ENCODE peak calls at places on chromosomes 12 and 14, in six cellular contexts. W, G, A, C, R and X are unnamed samples. For H3K4me1, the result is how much of the 10 kb centered on the place peaks cover.

GRCh38 chr12:120598674-120599463 is 17.7 kb upstream of the POP5 start:
- DNase-seq in W (peak), G (peak), C (peak), A (no peak), R (no peak), X (no peak)

GRCh38 chr14:91283666-91284065 is 39.2 kb upstream of the GPR68 start:
- DNase-seq in G (no peak), A (no peak), W (peak), C (no peak), R (no peak), X (no peak)

GRCh38 chr12:168763-169525 is 45.0 kb downstream of the SLC6A12 start:
- DNase-seq in G (no peak), A (no peak), R (no peak), C (no peak), W (peak), X (peak)

GRCh38 chr12:5565933-5566632 is 134.2 kb downstream of the NTF3 start:
- DNase-seq in R (no peak), G (no peak), A (no peak), C (no peak), W (peak), X (peak)

GRCh38 chr14:58796636-58797429 is 159.1 kb downstream of the DACT1 start:
- DNase-seq in C (no peak), R (peak), G (peak), W (no peak), A (no peak), X (no peak)

GRCh38 chr14:26984318-26985177 is 386.7 kb upstream of the NOVA1 start:
- DNase-seq in C (peak), W (peak), A (peak), G (peak), R (peak), X (peak)

GRCh38 chr14:99236386-99237133 is 35.4 kb downstream of the BCL11B start:
- DNase-seq in G (no peak), R (no peak), C (no peak), W (no peak), A (no peak), X (no peak)

GRCh38 chr12:47100146-47100545 is 20.4 kb upstream of the AMIGO2 start:
- DNase-seq in C (no peak), W (peak), G (no peak), A (no peak), R (no peak), X (no peak)

GRCh38 chr12:23415180-23415579 is 534.3 kb downstream of the SOX5 start:
- DNase-seq in R (no peak), G (no peak), A (no peak), W (no peak), C (no peak), X (no peak)

GRCh38 chr14:24774167-24774915 is 140.4 kb upstream of the GZMB start:
- DNase-seq in A (no peak), C (no peak), R (no peak), W (no peak), G (no peak), X (no peak)

GRCh38 chr14:24780278-24780677 is 146.3 kb upstream of the GZMB start:
- DNase-seq in R (no peak), A (no peak), W (no peak), C (no peak), G (no peak), X (no peak)

GRCh38 chr14:24775919-24776318 is 141.9 kb upstream of the GZMB start:
- DNase-seq in R (no peak), G (no peak), W (peak), A (no peak), C (no peak), X (no peak)

GRCh38 chr14:24777678-24778077 is 143.7 kb upstream of the GZMB start:
- DNase-seq in W (no peak), G (no peak), A (no peak), R (no peak), C (no peak), X (no peak)
- H3K9ac ChIP-seq in W (no peak), G (no peak), A (no peak), R (no peak), C (no peak), X (no peak)

GRCh38 chr12:128794661-128795529 is 28.9 kb downstream of the SLC15A4 start:
- DNase-seq in C (no peak), W (no peak), A (no peak), R (no peak), G (no peak), X (no peak)
- H3K4me3 ChIP-seq in C (no peak), W (no peak), A (no peak), R (no peak), G (no peak), X (no peak)

GRCh38 chr12:98446716-98447115 is 68.7 kb upstream of the TMPO start:
- DNase-seq in A (no peak), W (peak), C (no peak), G (peak), R (no peak), X (peak)
- H3K4me1 ChIP-seq in A (under half), W (under half), C (under half), G (under half), R (under half), X (under half)

GRCh38 chr12:94870511-94870910 is 133.0 kb downstream of the NDUFA12 start:
- DNase-seq in R (no peak), W (no peak), C (no peak), G (no peak), A (no peak), X (no peak)

GRCh38 chr12:94872671-94873367 is 130.7 kb downstream of the NDUFA12 start:
- DNase-seq in G (no peak), A (no peak), R (no peak), W (no peak), C (no peak), X (no peak)

GRCh38 chr12:94873368-94874085 is 130.0 kb downstream of the NDUFA12 start:
- DNase-seq in R (peak), A (no peak), G (no peak), C (no peak), W (peak), X (peak)

GRCh38 chr12:94874086-94874985 is 129.2 kb downstream of the NDUFA12 start:
- DNase-seq in A (no peak), G (no peak), C (no peak), R (no peak), W (no peak), X (no peak)

GRCh38 chr12:94872007-94872653 is 131.4 kb downstream of the NDUFA12 start:
- DNase-seq in W (no peak), R (no peak), C (no peak), G (peak), A (no peak), X (no peak)
- H3K9ac ChIP-seq in W (no peak), R (no peak), C (no peak), G (no peak), A (no peak), X (no peak)

DNA sequence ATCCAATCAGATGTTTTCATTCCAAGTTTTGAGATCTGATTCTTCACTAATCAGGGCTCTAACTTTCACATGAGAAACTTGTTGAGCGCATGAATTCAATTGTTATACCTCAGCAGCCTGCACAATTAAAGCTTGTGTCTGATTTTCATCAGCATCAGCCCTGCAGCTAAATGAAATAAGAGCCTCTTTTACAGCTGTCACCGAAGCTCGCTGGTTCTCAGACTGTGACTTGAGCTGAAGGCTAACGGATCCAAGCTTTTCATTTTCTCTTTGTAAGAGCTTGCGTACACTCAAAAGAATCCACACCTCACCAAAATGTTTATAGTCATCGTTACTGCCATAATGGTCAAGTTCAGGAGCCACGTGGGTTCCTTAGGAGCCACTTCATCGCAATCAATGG is 65.5 kb upstream of the BEGAIN start:
- DNase-seq in C (no peak), G (no peak), R (no peak), W (no peak), A (no peak), X (peak)
- H3K4me3 ChIP-seq in C (no peak), G (no peak), R (no peak), W (no peak), A (no peak), X (no peak)

GRCh38 chr14:56895154-56895553 is 84.9 kb upstream of the OTX2 start:
- DNase-seq in A (no peak), C (no peak), G (no peak), R (no peak), W (no peak), X (no peak)
- H3K4me1 ChIP-seq in A (under half), C (under half), G (under half), R (under half), W (under half), X (under half)

GRCh38 chr12:128784030-128784770 is 39.6 kb downstream of the SLC15A4 start:
- DNase-seq in R (no peak), A (no peak), W (peak), C (no peak), G (no peak), X (no peak)
- H3K9ac ChIP-seq in R (no peak), A (no peak), W (no peak), C (no peak), G (no peak), X (no peak)

GRCh38 chr12:124276337-124276736 is 18.6 kb upstream of the RFLNA start:
- DNase-seq in A (no peak), G (no peak), C (no peak), W (no peak), R (no peak), X (no peak)
- H3K4me3 ChIP-seq in A (no peak), G (no peak), C (no peak), W (no peak), R (no peak), X (no peak)